ENCODE peak calls at places on chromosomes 11 and 22, in ten cellular contexts. Z, D, U, E, H, W, V, C, I and G are unnamed samples.

GRCh38 chr22:27796118-27796517 is 5.4 kb downstream of the MN1 start:
- DNase-seq in V (no peak), U (no peak), E (no peak), H (no peak), W (no peak), I (no peak), D (no peak), Z (no peak), C (no peak), G (no peak)

GRCh38 chr11:117299351-117300300 is 8.5 kb downstream of the BACE1-AS start:
- DNase-seq in I (no peak), V (no peak), C (peak; percentile 41), W (no peak), D (no peak), U (no peak), E (no peak), H (no peak), Z (no peak), G (no peak)

GRCh38 chr22:32444068-32444467 is 20.2 kb downstream of the BPIFC start:
- DNase-seq in C (peak; percentile 49), D (peak; percentile 32), W (peak; percentile 52), I (no peak), E (no peak), Z (no peak), V (no peak), U (no peak), H (no peak), G (no peak)

GRCh38 chr11:115577701-115578100 is 73.5 kb upstream of the CADM1 start:
- DNase-seq in H (no peak), C (no peak), I (no peak), D (no peak), W (no peak), V (no peak), E (no peak), Z (no peak), U (no peak), G (no peak)

GRCh38 chr11:111762526-111762925 is 3.7 kb downstream of the PPP2R1B start:
- DNase-seq in Z (no peak), W (no peak), D (no peak), I (no peak), E (no peak), U (no peak), V (no peak), C (no peak), H (no peak), G (no peak)

GRCh38 chr22:33971561-33971961 is 51.3 kb upstream of the LARGE1 start:
- DNase-seq in W (no peak), I (peak; percentile 47), U (no peak), E (no peak), H (peak; percentile 4), Z (no peak), D (no peak), C (no peak), V (no peak), G (no peak)

GRCh38 chr11:64792482-64792881 is 10.5 kb downstream of the MAP4K2 start:
- DNase-seq in D (no peak), E (no peak), Z (no peak), C (peak; percentile 14), V (no peak), H (no peak), U (no peak), I (no peak), W (no peak), G (no peak)

GRCh38 chr11:61897387-61898246 is 6.3 kb upstream of the FADS3 start:
- DNase-seq in D (peak; percentile 80), W (peak; percentile 81), I (peak; percentile 69), U (peak; percentile 90), Z (peak; percentile 93), C (peak; percentile 79), V (peak; percentile 83), H (peak; percentile 81), E (no peak), G (no peak)

GRCh38 chr11:44536779-44537516 is 28.5 kb upstream of the CD82 start:
- DNase-seq in C (no peak), W (no peak), V (no peak), H (no peak), U (no peak), Z (no peak), I (no peak), D (peak; percentile 35), E (no peak), G (no peak)

GRCh38 chr22:30210235-30210831 is 36.2 kb downstream of the LIF start:
- DNase-seq in H (peak; percentile 59), C (peak; percentile 84), V (no peak), D (no peak), I (no peak), E (peak; percentile 77), U (no peak), W (peak; percentile 97), Z (peak; percentile 27), G (no peak)

GRCh38 chr22:20244744-20245576 is 23.2 kb downstream of the RTN4R start:
- DNase-seq in I (no peak), E (no peak), U (no peak), H (no peak), W (no peak), C (no peak), D (peak; percentile 79), V (no peak), Z (peak; percentile 88), G (no peak)

GRCh38 chr11:36454991-36455611 is 55.0 kb downstream of the TRAF6 start:
- DNase-seq in V (no peak), D (no peak), C (no peak), Z (no peak), I (no peak), U (no peak), W (no peak), E (no peak), H (no peak), G (no peak)

GRCh38 chr11:4539603-4540219 is 5.3 kb upstream of the OR52M1 start:
- DNase-seq in I (peak; percentile 26), V (peak; percentile 57), H (peak; percentile 34), D (peak; percentile 52), Z (peak; percentile 75), E (no peak), C (no peak), U (no peak), W (peak; percentile 63), G (peak; percentile 8)

GRCh38 chr22:28017859-28018258 is 98.8 kb upstream of the PITPNB start:
- DNase-seq in D (no peak), V (no peak), U (peak; percentile 57), H (no peak), E (peak; percentile 71), I (peak; percentile 8), C (peak; percentile 26), W (no peak), Z (peak; percentile 65), G (no peak)

GRCh38 chr11:14290422-14290821 is 68.6 kb downstream of the RRAS2 start:
- DNase-seq in U (no peak), V (no peak), W (no peak), H (no peak), C (no peak), D (peak; percentile 19), Z (no peak), I (no peak), E (no peak), G (no peak)

GRCh38 chr11:1309498-1310314 is at the start of gene TOLLIP:
- DNase-seq in H (peak; percentile 95), D (peak; percentile 100), C (peak; percentile 95), W (peak; percentile 92), Z (peak; percentile 99), I (peak; percentile 90), E (peak; percentile 97), U (peak; percentile 98), V (peak; percentile 95), G (peak; percentile 42)
- TF ChIP-seq CTCF in H (peak; percentile 74), D (peak; percentile 29), C (no peak), W (peak; percentile 29), Z (peak; percentile 32), I (peak; percentile 34), E (no peak), U (no peak), V (no peak), G (no peak)

DNA sequence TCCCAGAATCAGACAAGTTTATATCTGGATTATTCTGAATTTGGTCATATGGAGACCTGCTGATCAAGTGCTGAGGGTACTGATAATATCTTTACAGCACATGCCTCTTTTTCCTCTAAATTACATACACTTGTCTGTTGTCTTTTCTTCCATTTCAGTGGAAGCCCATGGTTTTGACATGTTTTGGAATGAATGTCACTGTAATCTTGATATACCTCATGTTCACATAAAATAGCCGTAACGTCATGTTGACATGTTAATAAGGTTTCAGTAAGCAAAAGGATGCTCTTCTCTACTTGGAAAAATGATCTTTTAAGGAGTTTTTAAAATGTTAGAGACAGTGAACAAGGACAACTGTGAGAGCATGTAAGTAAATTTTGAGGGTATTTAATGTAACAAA is 55.9 kb downstream of the YAP1 start:
- DNase-seq in H (no peak), D (no peak), U (no peak), W (no peak), E (no peak), I (no peak), C (no peak), Z (no peak), V (no peak), G (no peak)
- H3K4me3 ChIP-seq in H (no peak overlapping the region), D (no peak overlapping the region), U (no peak overlapping the region), W (no peak overlapping the region), E (no peak overlapping the region), I (no peak overlapping the region), C (no peak overlapping the region), Z (no peak overlapping the region), V (no peak overlapping the region), G (no peak overlapping the region)

GRCh38 chr22:35625763-35626162 is 8.6 kb upstream of the MB start:
- DNase-seq in H (no peak), C (no peak), E (no peak), W (no peak), I (no peak), V (no peak), Z (no peak), U (no peak), D (no peak), G (no peak)

GRCh38 chr22:35628732-35629131 is 11.6 kb upstream of the MB start:
- DNase-seq in C (no peak), E (no peak), Z (no peak), V (no peak), D (no peak), U (no peak), H (no peak), W (no peak), I (no peak), G (no peak)

GRCh38 chr22:35629406-35630234 is 12.5 kb upstream of the MB start:
- DNase-seq in D (peak; percentile 26), V (peak; percentile 44), W (peak; percentile 97), E (peak; percentile 84), Z (no peak), U (peak; percentile 91), I (peak; percentile 55), H (no peak), C (no peak), G (peak; percentile 93)

GRCh38 chr22:35624547-35624946 is 7.4 kb upstream of the MB start:
- DNase-seq in D (no peak), W (no peak), C (no peak), I (no peak), U (no peak), V (no peak), E (no peak), H (no peak), Z (no peak), G (no peak)

GRCh38 chr22:35627267-35628041 is 10.3 kb upstream of the MB start:
- DNase-seq in C (peak; percentile 79), D (no peak), E (peak; percentile 92), H (peak; percentile 65), U (peak; percentile 93), W (peak; percentile 79), I (peak; percentile 84), Z (no peak), V (peak; percentile 91), G (peak; percentile 75)
- TF ChIP-seq CTCF in C (no peak), D (peak; percentile 65), E (no peak), H (peak; percentile 37), U (peak; percentile 24), W (peak; percentile 70), I (peak; percentile 46), Z (peak; percentile 39), V (peak; percentile 35), G (peak; percentile 75)

GRCh38 chr11:11946180-11946579 is 62.2 kb downstream of the DKK3 start:
- DNase-seq in H (no peak), C (no peak), V (no peak), D (no peak), E (no peak), W (peak; percentile 79), U (no peak), Z (no peak), I (no peak), G (peak; percentile 44)
- H3K4me3 ChIP-seq in H (no peak overlapping the region), C (no peak overlapping the region), V (no peak overlapping the region), D (no peak overlapping the region), E (no peak overlapping the region), W (no peak overlapping the region), U (no peak overlapping the region), Z (no peak overlapping the region), I (no peak overlapping the region), G (no peak overlapping the region)